ENCODE peak calls at places on chromosomes 6 and 20, in eight cellular contexts. F, V, L, X, U, B, W and J are unnamed samples.
A peak's percentile ranks its signal among the peaks of the same experiment; 100 is the strongest.

GRCh38 chr6:25706314-25707014 is 48.1 kb upstream of the SLC17A4 start:
- DNase-seq in F (no peak), V (no peak), L (no peak), X (no peak), U (no peak), B (no peak), W (no peak), J (no peak)

GRCh38 chr6:44276667-44277640 is 6.7 kb downstream of the TMEM151B start:
- DNase-seq in F (no peak), V (no peak), L (no peak), X (no peak), U (no peak), B (no peak), W (no peak), J (no peak)

GRCh38 chr20:43870484-43870883 is 44.2 kb upstream of the TOX2 start:
- DNase-seq in F (no peak), V (no peak), L (no peak), X (no peak), U (no peak), B (no peak), W (no peak), J (no peak)

GRCh38 chr6:89054200-89054599 is 26.4 kb upstream of the PNRC1 start:
- DNase-seq in F (no peak), V (no peak), L (no peak), X (no peak), U (no peak), B (no peak), W (no peak), J (no peak)

GRCh38 chr20:64238851-64239387 is 16.6 kb upstream of the PCMTD2 start:
- DNase-seq in F (no peak), V (peak; percentile 81), L (no peak), X (no peak), U (no peak), B (no peak), W (no peak), J (peak; percentile 24)

GRCh38 chr6:143677891-143678737 is at the start of gene PHACTR2:
- DNase-seq in F (peak; percentile 67), V (no peak), L (peak; percentile 32), X (peak; percentile 84), U (peak; percentile 83), B (peak; percentile 96), W (peak; percentile 73), J (peak; percentile 66)

GRCh38 chr6:11656486-11656885 is 118.9 kb downstream of the TMEM170B start:
- DNase-seq in F (no peak), V (no peak), L (no peak), X (no peak), U (no peak), B (no peak), W (no peak), J (no peak)

GRCh38 chr6:89862281-89862680 is 32.0 kb upstream of the GJA10 start:
- DNase-seq in F (no peak), V (peak; percentile 68), L (no peak), X (no peak), U (no peak), B (no peak), W (no peak), J (no peak)

GRCh38 chr6:107082045-107082444 is 33.3 kb downstream of the BEND3 start:
- DNase-seq in F (no peak), V (no peak), L (no peak), X (no peak), U (no peak), B (peak; percentile 36), W (no peak), J (no peak)

DNA sequence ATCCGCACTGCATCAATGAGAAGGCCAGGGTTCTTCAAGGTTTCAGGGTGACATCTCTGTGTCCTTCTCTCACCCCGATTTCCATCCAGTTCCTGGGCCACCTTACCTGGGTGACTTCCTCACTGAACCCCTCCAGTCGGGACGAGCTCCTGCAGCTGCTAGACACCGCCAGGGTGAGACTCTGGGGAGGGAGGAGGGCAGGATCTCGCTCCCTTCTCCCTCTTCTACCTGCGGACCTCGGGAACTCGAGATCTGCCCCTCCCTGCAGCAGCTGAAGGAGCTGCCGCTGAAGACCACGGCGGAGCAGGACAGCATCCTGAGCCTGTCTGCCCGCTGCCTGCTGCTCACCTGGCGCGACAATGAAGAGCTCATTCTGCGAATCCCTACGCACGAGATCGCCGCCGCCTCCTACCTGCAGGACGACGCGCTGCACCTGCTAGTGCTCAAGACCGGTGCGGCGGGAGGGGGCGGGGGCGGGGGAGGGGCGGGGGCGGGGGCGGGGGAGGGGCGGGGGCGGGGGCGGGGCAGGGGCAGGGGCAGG is 7.5 kb downstream of the CCM2L start:
- DNase-seq in F (no peak), V (peak; percentile 31), L (no peak), X (peak; percentile 65), U (peak; percentile 70), B (peak; percentile 93), W (peak; percentile 63), J (peak; percentile 57)
- TF ChIP-seq CTCF in F (peak; percentile 58), V (no peak), L (no peak), X (no peak), U (peak; percentile 26), B (peak; percentile 53), W (no peak), J (no peak)

DNA sequence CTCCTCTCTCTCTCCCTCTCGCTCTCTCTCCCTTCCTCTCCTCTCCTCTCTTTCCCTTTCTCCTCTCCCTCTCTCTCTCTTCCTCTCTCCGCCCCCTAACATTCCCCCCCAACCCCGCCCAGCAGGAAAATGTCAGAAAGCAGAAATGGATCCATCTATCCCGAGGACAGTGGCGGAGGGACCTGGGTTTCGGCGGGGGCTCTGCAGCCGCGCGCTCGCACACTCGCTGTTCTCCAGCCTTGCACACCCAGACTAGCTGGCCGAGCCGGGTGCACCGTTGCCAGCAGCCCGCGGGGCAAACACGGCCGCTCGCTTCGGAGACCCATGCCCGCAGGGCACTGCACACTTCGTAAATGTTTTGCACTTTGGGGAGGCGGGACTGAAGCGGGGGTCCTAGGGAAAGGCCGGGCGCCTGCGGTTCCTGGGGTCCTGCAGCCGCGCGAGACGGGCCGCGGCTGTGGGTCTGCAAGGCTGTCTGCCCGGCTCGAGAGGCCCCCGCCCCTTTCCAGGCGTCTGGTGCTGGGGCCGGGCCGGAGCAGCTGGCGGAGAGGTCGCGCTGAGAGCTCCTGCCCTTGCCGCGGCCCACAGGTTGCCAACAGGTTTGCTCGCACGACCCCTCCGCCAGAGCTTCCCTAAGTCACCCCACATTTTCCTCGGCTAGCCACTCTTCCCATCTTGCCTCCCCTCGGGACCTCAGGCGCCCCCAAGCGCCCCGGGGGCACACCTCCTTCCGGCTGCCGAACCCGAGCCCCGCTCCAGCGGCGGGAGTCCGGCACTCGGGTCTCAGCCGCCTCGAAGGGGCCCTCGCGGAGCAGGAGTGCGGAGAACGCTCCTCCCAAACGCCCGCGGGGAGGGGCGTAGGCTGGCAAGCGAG is 818 bp upstream of the MDGA1 start:
- DNase-seq in F (peak; percentile 55), V (peak; percentile 47), L (no peak), X (peak; percentile 76), U (peak; percentile 76), B (peak; percentile 83), W (peak; percentile 53), J (peak; percentile 68)
- TF ChIP-seq CTCF in F (no peak), V (no peak), L (no peak), X (no peak), U (no peak), B (no peak), W (no peak), J (no peak)

DNA sequence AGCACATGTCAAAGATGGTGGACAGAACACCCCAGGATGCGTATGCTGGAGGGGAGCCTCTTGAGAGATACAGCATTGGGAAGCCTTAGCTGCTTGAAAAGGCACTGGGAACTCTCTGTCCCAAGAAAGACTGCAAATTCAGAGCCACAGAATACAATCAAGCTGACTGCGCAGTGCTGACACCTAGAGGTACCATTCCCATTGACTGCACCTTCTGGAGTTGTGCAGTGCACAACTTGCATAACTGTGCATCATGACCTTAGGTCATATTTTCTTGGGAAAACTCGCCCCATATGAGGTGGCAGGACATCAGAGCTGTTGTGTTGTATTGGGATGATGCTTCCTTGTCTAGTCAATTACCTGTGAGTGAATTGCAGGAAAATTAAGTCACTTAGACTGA is 646.5 kb upstream of the NOX3 start:
- DNase-seq in F (no peak), V (peak; percentile 4), L (no peak), X (no peak), U (no peak), B (peak; percentile 5), W (peak; percentile 30), J (peak; percentile 10)
- TF ChIP-seq CTCF in F (peak; percentile 30), V (no peak), L (no peak), X (peak; percentile 11), U (no peak), B (peak; percentile 43), W (no peak), J (no peak)

DNA sequence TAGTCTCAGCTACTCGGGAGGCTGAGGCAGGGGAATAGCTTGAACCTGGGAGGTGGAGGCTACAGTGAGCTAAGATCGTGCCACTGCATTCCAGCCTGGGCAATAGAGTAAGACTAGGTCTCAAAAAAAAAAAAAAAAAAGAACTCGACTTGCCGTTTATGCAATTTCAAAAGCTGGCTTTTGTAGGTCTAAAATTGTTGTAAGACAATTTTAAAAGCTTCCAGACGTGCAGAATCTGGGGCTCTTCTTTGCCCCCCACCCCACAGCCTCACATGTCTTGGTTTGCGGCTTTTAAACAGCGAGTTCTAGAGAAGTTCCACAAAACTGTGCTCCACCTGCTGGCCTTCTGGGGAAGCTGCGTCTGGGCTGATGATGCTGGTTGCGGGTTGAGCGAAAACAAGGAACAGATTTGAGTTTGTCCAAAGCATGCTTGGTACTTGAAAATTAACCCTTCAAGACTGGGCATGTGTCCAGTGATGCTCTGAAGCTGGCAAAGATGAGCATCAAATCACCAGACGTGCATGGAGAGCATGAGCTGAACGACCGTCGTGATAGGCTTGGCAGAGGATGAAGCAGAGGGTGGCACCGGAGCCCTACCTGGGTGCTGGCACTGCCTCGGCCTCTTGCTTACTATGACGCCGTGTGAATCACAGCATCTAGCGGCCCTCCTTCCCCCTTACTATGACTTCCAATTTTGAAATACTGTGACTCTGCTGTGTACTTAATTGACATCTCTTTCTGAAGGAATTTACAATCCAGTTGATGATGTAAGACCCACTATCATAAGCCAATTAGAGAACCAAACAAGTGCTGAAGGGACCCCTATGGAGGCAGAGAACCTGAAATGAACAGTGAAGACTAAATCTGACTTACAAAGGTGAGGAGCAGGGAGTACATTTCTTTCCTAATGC is 171.4 kb downstream of the GMPR start:
- DNase-seq in F (peak; percentile 56), V (peak; percentile 82), L (no peak), X (peak; percentile 59), U (peak; percentile 69), B (peak; percentile 77), W (peak; percentile 69), J (peak; percentile 79)
- TF ChIP-seq CTCF in F (peak; percentile 75), V (peak; percentile 83), L (peak; percentile 92), X (peak; percentile 61), U (peak; percentile 80), B (peak; percentile 83), W (peak; percentile 72), J (peak; percentile 80)

GRCh38 chr20:25057234-25058050 is 497 bp downstream of the ACSS1 start:
- DNase-seq in F (peak; percentile 31), V (peak; percentile 77), L (no peak), X (peak; percentile 67), U (peak; percentile 52), B (peak; percentile 71), W (peak; percentile 84), J (peak; percentile 83)
- TF ChIP-seq CTCF in F (no peak), V (no peak), L (no peak), X (no peak), U (no peak), B (no peak), W (no peak), J (no peak)

GRCh38 chr6:51648774-51649173 is 438.6 kb downstream of the PKHD1 start:
- DNase-seq in F (no peak), V (no peak), L (no peak), X (no peak), U (no peak), B (no peak), W (no peak), J (no peak)
- TF ChIP-seq CTCF in F (no peak), V (no peak), L (no peak), X (no peak), U (no peak), B (no peak), W (no peak), J (no peak)